ENCODE peak calls at places on chromosome 10, in four cellular contexts. T is stimulated activated CD4-positive, alpha-beta T cell treated with anti-CD3 and anti-CD28 coated beads, Interleukin-4, amount 100 ng/mL, for 48 hours; P is stimulated activated naive B cell treated with anti-CD40 and anti-IgM and Interleukin-4, amounts not matched to agents 10 μg/mL and 1 μg/mL and 100 μg/mL, for 72 hours; V is SK-MEL-5. H is an unnamed sample.

GRCh38 chr10:133415752-133416151 is 8.7 kb downstream of the SPRN start:
- DNase-seq in T (no peak), P (no peak), V (no peak), H (no peak)

GRCh38 chr10:52447931-52448353 is 133.9 kb downstream of the DKK1 start:
- DNase-seq in V (no peak), T (no peak), P (no peak), H (no peak)

GRCh38 chr10:128115356-128115755 is 10.9 kb downstream of the MKI67 start:
- DNase-seq in P (no peak), V (no peak), T (no peak), H (no peak)

GRCh38 chr10:11379771-11380170 is 231.7 kb downstream of the USP6NL start:
- DNase-seq in T (no peak), P (no peak), V (no peak), H (peak)

GRCh38 chr10:128150045-128150493 is 23.8 kb upstream of the MKI67 start:
- DNase-seq in V (peak), T (peak), P (peak), H (peak)

GRCh38 chr10:17019696-17020095 is 109.9 kb downstream of the CUBN start:
- DNase-seq in P (no peak), T (no peak), V (no peak), H (no peak)

GRCh38 chr10:113175756-113176651 is 226.0 kb downstream of the TCF7L2 start:
- DNase-seq in V (no peak), P (no peak), T (no peak), H (no peak)

GRCh38 chr10:122551450-122551849 is 9.1 kb upstream of the DMBT1 start:
- DNase-seq in P (no peak), V (no peak), T (peak), H (no peak)

GRCh38 chr10:23053036-23053435 is 42.3 kb upstream of the MSRB2 start:
- DNase-seq in T (no peak), V (peak), P (no peak), H (no peak)

GRCh38 chr10:314871-315270 is 179.6 kb downstream of the ZMYND11 start:
- DNase-seq in T (no peak), P (no peak), V (no peak), H (no peak)

GRCh38 chr10:96512997-96513685 is 585 bp downstream of the TLL2 start:
- DNase-seq in P (peak), T (no peak), V (no peak), H (no peak)

GRCh38 chr10:72435570-72435969 is 80.9 kb upstream of the DNAJB12 start:
- DNase-seq in T (no peak), P (no peak), V (no peak), H (no peak)

GRCh38 chr10:51832652-51833383 is 133.4 kb upstream of the CSTF2T start:
- DNase-seq in V (peak), T (peak), P (no peak), H (peak)

GRCh38 chr10:4849555-4850242 is 23.7 kb downstream of the AKR1E2 start:
- DNase-seq in P (peak), T (peak), V (peak), H (peak)

GRCh38 chr10:48606530-48607355 is 1.9 kb upstream of the ARHGAP22 start:
- DNase-seq in V (no peak), T (no peak), P (no peak), H (peak)

GRCh38 chr10:97383159-97383558 is 18.0 kb downstream of the RRP12 start:
- DNase-seq in V (no peak), T (no peak), P (no peak), H (no peak)

GRCh38 chr10:105062881-105063280 is 421.8 kb downstream of the SORCS3 start:
- DNase-seq in P (no peak), V (no peak), T (no peak), H (no peak)

GRCh38 chr10:38025283-38025682 is 14.8 kb downstream of the ZNF33A start:
- DNase-seq in V (no peak), T (no peak), P (peak), H (no peak)

GRCh38 chr10:15167411-15168295 is 840 bp downstream of the NMT2 start:
- DNase-seq in P (peak), T (peak), V (peak), H (peak)

GRCh38 chr10:90817173-90817889 is 40.5 kb downstream of the HTR7 start:
- DNase-seq in P (no peak), V (no peak), T (no peak), H (no peak)

GRCh38 chr10:78348416-78349164 is 314.9 kb downstream of the RPS24 start:
- DNase-seq in V (no peak), T (no peak), P (no peak), H (no peak)

GRCh38 chr10:74008212-74008731 is 10.4 kb downstream of the VCL start:
- DNase-seq in T (no peak), V (no peak), P (no peak), H (no peak)

GRCh38 chr10:16832351-16833080 is 15.3 kb upstream of the RSU1 start:
- DNase-seq in P (no peak), V (no peak), T (no peak), H (peak)

GRCh38 chr10:31031205-31031665 is 430 bp downstream of the ZNF438 start:
- DNase-seq in V (peak), P (peak), T (no peak), H (no peak)

GRCh38 chr10:6647811-6648526 is 67.9 kb upstream of the PRKCQ start:
- DNase-seq in T (peak), P (peak), V (peak), H (peak)

GRCh38 chr10:103558916-103559315 is 65.4 kb downstream of the NEURL1 start:
- DNase-seq in T (no peak), P (no peak), V (no peak), H (no peak)

GRCh38 chr10:78925275-78925674 is 143.5 kb upstream of the ZMIZ1 start:
- DNase-seq in T (no peak), V (no peak), P (no peak), H (no peak)

GRCh38 chr10:14953452-14954000 is 370 bp downstream of the DCLRE1C start:
- DNase-seq in T (no peak), P (peak), V (peak), H (peak)

GRCh38 chr10:124044143-124044862 is 49.1 kb downstream of the CHST15 start:
- DNase-seq in V (no peak), P (no peak), T (no peak), H (no peak)

H was measured in pons.